ENCODE peak calls at places on chromosomes 5 and 9, in six cellular contexts. T is HTR-8/SVneo; R is stimulated activated CD8-positive, alpha-beta memory T cell treated with anti-CD3 and anti-CD28 coated beads, Interleukin-4, amount 100 ng/mL, for 1 hour; U is renal cortical epithelial cell; G is activated CD8-positive, alpha-beta memory T cell treated with anti-CD3 and anti-CD28 coated beads, Interleukin-2, amount 50 U/mL, for 48 hours; Z is kidney tubule cell. S is an unnamed sample.

GRCh38 chr9:128124873-128125574 is 2.5 kb downstream of the PTGES2 start:
- DNase-seq in T (no peak), R (no peak), U (peak), G (no peak), Z (peak), S (peak)

GRCh38 chr5:171288066-171288465 is 21.0 kb upstream of the TLX3 start:
- DNase-seq in T (no peak), R (no peak), U (peak), G (no peak), Z (peak), S (peak)

GRCh38 chr9:86099695-86100364 is 472 bp upstream of the GOLM1 start:
- DNase-seq in T (no peak), R (no peak), U (peak), G (peak), Z (peak), S (peak)

GRCh38 chr9:117135481-117135880 is 279.4 kb downstream of the ASTN2 start:
- DNase-seq in T (no peak), R (no peak), U (no peak), G (no peak), Z (no peak), S (no peak)

GRCh38 chr5:157076558-157076957 is 17.6 kb upstream of the HAVCR1 start:
- DNase-seq in T (no peak), R (no peak), U (peak), G (no peak), Z (peak), S (peak)

GRCh38 chr9:111965566-111966019 is 69.0 kb downstream of the UGCG start:
- DNase-seq in T (peak), R (no peak), U (peak), G (no peak), Z (peak), S (peak)

GRCh38 chr9:72145733-72146132 is 3.5 kb upstream of the GDA start:
- DNase-seq in T (no peak), R (no peak), U (no peak), G (no peak), Z (no peak), S (no peak)

GRCh38 chr5:168106008-168106761 is 185.3 kb upstream of the WWC1 start:
- DNase-seq in T (no peak), R (no peak), U (peak), G (no peak), Z (peak), S (peak)

GRCh38 chr5:41738695-41739354 is 131.4 kb downstream of the OXCT1 start:
- DNase-seq in T (no peak), R (no peak), U (no peak), G (no peak), Z (no peak), S (no peak)

GRCh38 chr9:91006046-91006445 is 204.4 kb downstream of the SYK start:
- DNase-seq in T (no peak), R (no peak), U (no peak), G (no peak), Z (no peak), S (peak)

GRCh38 chr5:147188200-147189108 is 46.4 kb upstream of the STK32A start:
- DNase-seq in T (peak), R (no peak), U (peak), G (no peak), Z (peak), S (peak)

GRCh38 chr9:70470050-70471015 is 55.9 kb upstream of the KLF9 start:
- DNase-seq in T (no peak), R (no peak), U (peak), G (no peak), Z (no peak), S (peak)

GRCh38 chr5:139141841-139142240 is 56.3 kb downstream of the SIL1 start:
- DNase-seq in T (no peak), R (no peak), U (peak), G (no peak), Z (peak), S (no peak)

S was measured in HT1080.